ENCODE peak calls at places on chromosomes 7 and 10, in seven cellular contexts. P is mammary epithelial cell, J is IMR-90, H is PC-3, R is H9, G is MM.1S, F is fibroblast of lung. C is an unnamed sample.

GRCh38 chr7:73960548-73960947 is 67.4 kb upstream of the ELN start:
- DNase-seq in R (no peak), H (peak; percentile 19), J (no peak), F (no peak), G (no peak), P (no peak), C (no peak)

GRCh38 chr7:18541189-18541870 is 45.8 kb downstream of the HDAC9 start:
- DNase-seq in R (no peak), F (peak; percentile 63), H (no peak), J (peak; percentile 32), P (no peak), G (no peak), C (no peak)

GRCh38 chr7:158094046-158094445 is 493.6 kb downstream of the PTPRN2 start:
- DNase-seq in H (no peak), J (no peak), F (no peak), G (no peak), P (no peak), R (no peak), C (peak; percentile 31)

GRCh38 chr10:17273403-17273802 is 45.4 kb downstream of the VIM start:
- DNase-seq in H (peak; percentile 48), J (peak; percentile 80), F (peak; percentile 78), R (no peak), G (no peak), P (peak; percentile 88), C (peak; percentile 49)

GRCh38 chr7:66952343-66953043 is 31.5 kb downstream of the TMEM248 start:
- DNase-seq in R (no peak), H (peak; percentile 88), F (peak; percentile 61), P (peak; percentile 66), G (no peak), J (peak; percentile 77), C (peak; percentile 62)

GRCh38 chr10:32795598-32796183 is 162.3 kb downstream of the ITGB1 start:
- DNase-seq in J (peak; percentile 32), R (no peak), G (peak; percentile 30), P (peak; percentile 17), H (peak; percentile 73), F (peak; percentile 23), C (peak; percentile 52)

GRCh38 chr7:83946801-83947200 is 247.8 kb downstream of the SEMA3A start:
- DNase-seq in J (no peak), F (no peak), H (no peak), P (no peak), G (no peak), R (no peak), C (no peak)

GRCh38 chr10:27285093-27285492 is 44.5 kb upstream of the ACBD5 start:
- DNase-seq in J (peak; percentile 2), G (peak; percentile 32), H (peak; percentile 45), F (no peak), R (peak; percentile 29), P (peak; percentile 9), C (peak; percentile 64)

GRCh38 chr10:50992356-50992866 is 81.9 kb upstream of the PRKG1 start:
- DNase-seq in R (peak; percentile 58), H (peak; percentile 14), F (no peak), P (no peak), G (no peak), J (peak; percentile 31), C (peak; percentile 76)

GRCh38 chr7:46675456-46675855 is 754.4 kb upstream of the IGFBP3 start:
- DNase-seq in J (no peak), F (no peak), P (no peak), H (no peak), G (no peak), R (no peak), C (no peak)

GRCh38 chr7:114416089-114416990 is 1.7 kb downstream of the FOXP2 start:
- DNase-seq in J (peak; percentile 40), P (no peak), R (no peak), H (no peak), G (no peak), F (no peak), C (no peak)

GRCh38 chr10:75764974-75765551 is 333.6 kb downstream of the LRMDA start:
- DNase-seq in G (no peak), F (no peak), P (no peak), R (no peak), J (no peak), H (no peak), C (no peak)

GRCh38 chr7:43469051-43469450 is 113.9 kb upstream of the STK17A start:
- DNase-seq in P (no peak), F (no peak), G (no peak), R (no peak), H (no peak), J (no peak), C (no peak)

GRCh38 chr10:84205049-84205852 is 10.9 kb downstream of the CDHR1 start:
- DNase-seq in J (peak; percentile 18), G (peak; percentile 51), F (peak; percentile 6), R (peak; percentile 69), P (peak; percentile 42), H (peak; percentile 58), C (peak; percentile 94)

GRCh38 chr10:61735879-61736278 is 73.2 kb downstream of the CABCOCO1 start:
- DNase-seq in J (no peak), F (no peak), P (no peak), H (no peak), G (no peak), R (no peak), C (no peak)

GRCh38 chr10:31126593-31126992 is 94.9 kb upstream of the ZNF438 start:
- DNase-seq in F (peak; percentile 27), R (no peak), J (peak; percentile 46), H (no peak), P (no peak), G (no peak), C (no peak)

GRCh38 chr7:106073701-106074100 is 38.4 kb downstream of the SYPL1 start:
- DNase-seq in J (no peak), R (no peak), H (no peak), P (no peak), F (no peak), G (no peak), C (no peak)

GRCh38 chr10:77524300-77524711 is 113.3 kb downstream of the KCNMA1 start:
- DNase-seq in P (peak; percentile 24), J (peak; percentile 87), H (no peak), F (peak; percentile 93), G (peak; percentile 45), R (no peak), C (peak; percentile 5)

GRCh38 chr7:28017372-28017771 is 163.2 kb downstream of the JAZF1 start:
- DNase-seq in H (no peak), F (peak; percentile 72), G (no peak), J (peak; percentile 55), R (no peak), P (no peak), C (no peak)

GRCh38 chr7:90701771-90702170 is 105.7 kb downstream of the CDK14 start:
- DNase-seq in R (peak; percentile 49), H (no peak), G (no peak), P (no peak), J (no peak), F (no peak), C (peak; percentile 85)

GRCh38 chr10:30823651-30824050 is 194.1 kb upstream of the LYZL2 start:
- DNase-seq in P (no peak), J (no peak), G (no peak), H (no peak), R (no peak), F (no peak), C (no peak)

GRCh38 chr7:44097064-44097932 is 6.8 kb upstream of the AEBP1 start:
- DNase-seq in R (no peak), H (no peak), J (no peak), F (no peak), G (peak; percentile 80), P (no peak), C (no peak)

GRCh38 chr7:149714081-149714909 is 59.1 kb downstream of the ZNF467 start:
- DNase-seq in R (peak; percentile 92), G (peak; percentile 94), H (peak; percentile 90), P (peak; percentile 84), J (peak; percentile 82), F (peak; percentile 81), C (peak; percentile 97)
- H3K9ac ChIP-seq in R (no peak overlapping the region), G (peak overlapping the region; percentile 43), H (peak overlapping the region; percentile 47), P (no peak overlapping the region), J (peak overlapping the region; percentile 47), F (peak overlapping the region; percentile 42), C (peak overlapping the region; percentile 15)

GRCh38 chr7:142865766-142866165 is 10.9 kb downstream of the EPHB6 start:
- DNase-seq in P (no peak), H (no peak), R (no peak), F (no peak), J (no peak), G (no peak), C (no peak)

GRCh38 chr7:142866361-142867096 is 11.7 kb downstream of the EPHB6 start:
- DNase-seq in G (peak; percentile 30), R (peak; percentile 85), P (no peak), F (peak; percentile 11), H (peak; percentile 73), J (no peak), C (peak; percentile 92)

GRCh38 chr7:142867097-142867378 is 12.2 kb downstream of the EPHB6 start:
- DNase-seq in J (no peak), F (no peak), G (no peak), H (no peak), P (no peak), R (no peak), C (no peak)

GRCh38 chr7:142863891-142864685 is 9.2 kb downstream of the EPHB6 start:
- DNase-seq in H (no peak), R (no peak), F (no peak), P (no peak), G (no peak), J (no peak), C (peak; percentile 34)

GRCh38 chr7:142864980-142865747 is 10.3 kb downstream of the EPHB6 start:
- DNase-seq in F (no peak), P (no peak), G (no peak), J (no peak), H (no peak), R (no peak), C (peak; percentile 42)
- H3K27ac ChIP-seq in F (no peak overlapping the region), P (no peak overlapping the region), G (no peak overlapping the region), J (no peak overlapping the region), H (no peak overlapping the region), R (no peak overlapping the region), C (no peak overlapping the region)

GRCh38 chr7:2633538-2634264 is 1.9 kb downstream of the TTYH3 start:
- DNase-seq in J (peak; percentile 89), H (peak; percentile 61), R (no peak), F (peak; percentile 89), G (no peak), P (peak; percentile 70), C (peak; percentile 74)
- H3K9ac ChIP-seq in J (peak overlapping the region; percentile 91), H (peak overlapping the region; percentile 70), R (peak overlapping the region; percentile 83), F (peak overlapping the region; percentile 95), G (no peak overlapping the region), P (peak overlapping the region; percentile 80), C (peak overlapping the region; percentile 91)

GRCh38 chr7:93476491-93477344 is 97.8 kb downstream of the CALCR start:
- DNase-seq in H (no peak), G (no peak), P (no peak), R (peak; percentile 52), F (no peak), J (no peak), C (peak; percentile 70)
- H3K27ac ChIP-seq in H (no peak overlapping the region), G (no peak overlapping the region), P (no peak overlapping the region), R (peak overlapping the region; percentile 97), F (no peak overlapping the region), J (no peak overlapping the region), C (no peak overlapping the region)